ENCODE peak calls at places on chromosomes 5 and 9, in eight cellular contexts. H is stomach, W is IMR-90, N is ovary, Y is H1, C is cardiac muscle cell, R is GM23338, S is lower lobe of right lung. U is an unnamed sample.
A peak's percentile ranks its signal among the peaks of the same experiment; 100 is the strongest.

GRCh38 chr5:77218263-77218662 is 7.8 kb downstream of the PDE8B start:
- DNase-seq in H (no peak), W (no peak), N (no peak), Y (no peak), C (peak; percentile 11), R (peak; percentile 57), S (no peak), U (no peak)

GRCh38 chr9:75087279-75087823 is 604 bp downstream of the NMRK1 start:
- DNase-seq in H (peak; percentile 58), W (peak; percentile 31), N (peak; percentile 51), Y (no peak), C (peak; percentile 17), R (peak; percentile 69), S (no peak), U (peak; percentile 40)

GRCh38 chr5:125065114-125065513 is 318.7 kb upstream of the ZNF608 start:
- DNase-seq in H (no peak), W (no peak), N (no peak), Y (no peak), C (no peak), R (no peak), S (no peak), U (no peak)

GRCh38 chr9:33161011-33161588 is 6.0 kb downstream of the B4GALT1 start:
- DNase-seq in H (peak; percentile 62), W (peak; percentile 98), N (peak; percentile 74), Y (no peak), C (no peak), R (no peak), S (peak; percentile 82), U (peak; percentile 85)

GRCh38 chr5:5522336-5522735 is 99.9 kb downstream of the ICE1 start:
- DNase-seq in H (no peak), W (no peak), N (no peak), Y (peak; percentile 17), C (no peak), R (peak; percentile 51), S (no peak), U (no peak)

GRCh38 chr9:93252781-93253530 is 69.0 kb downstream of the WNK2 start:
- DNase-seq in H (no peak), W (no peak), N (no peak), Y (no peak), C (no peak), R (no peak), S (peak; percentile 42), U (no peak)

GRCh38 chr9:129309906-129310305 is 131.8 kb upstream of the IER5L start:
- DNase-seq in H (peak; percentile 13), W (no peak), N (no peak), Y (no peak), C (no peak), R (no peak), S (peak; percentile 20), U (no peak)

GRCh38 chr5:14414615-14415515 is 166.7 kb upstream of the OTULINL start:
- DNase-seq in H (no peak), W (no peak), N (no peak), Y (no peak), C (no peak), R (no peak), S (no peak), U (no peak)

GRCh38 chr9:107105784-107106183 is 177.3 kb upstream of the RAD23B start:
- DNase-seq in H (no peak), W (no peak), N (no peak), Y (no peak), C (no peak), R (no peak), S (no peak), U (no peak)

GRCh38 chr9:130555061-130555460 is 24.3 kb upstream of the FUBP3 start:
- DNase-seq in H (no peak), W (no peak), N (no peak), Y (no peak), C (no peak), R (no peak), S (no peak), U (no peak)

GRCh38 chr5:170293273-170293672 is 4.3 kb downstream of the LCP2 start:
- DNase-seq in H (no peak), W (no peak), N (no peak), Y (no peak), C (no peak), R (no peak), S (peak; percentile 78), U (no peak)

GRCh38 chr5:82018462-82018861 is 46.6 kb downstream of the ATG10 start:
- DNase-seq in H (no peak), W (peak; percentile 19), N (no peak), Y (no peak), C (peak; percentile 49), R (no peak), S (no peak), U (no peak)

GRCh38 chr9:91255327-91255726 is 106.4 kb downstream of the AUH start:
- DNase-seq in H (no peak), W (peak; percentile 91), N (no peak), Y (no peak), C (no peak), R (no peak), S (no peak), U (peak; percentile 24)

GRCh38 chr9:69946800-69947437 is 96.7 kb upstream of the MAMDC2 start:
- DNase-seq in H (no peak), W (peak; percentile 94), N (no peak), Y (no peak), C (no peak), R (no peak), S (no peak), U (peak; percentile 71)

GRCh38 chr9:109192732-109193361 is 25.8 kb upstream of the FRRS1L start:
- DNase-seq in H (peak; percentile 68), W (peak; percentile 7), N (peak; percentile 57), Y (peak; percentile 31), C (peak; percentile 44), R (peak; percentile 85), S (no peak), U (peak; percentile 46)

GRCh38 chr5:74500037-74500917 is 140.3 kb downstream of the ENC1 start:
- DNase-seq in H (no peak), W (no peak), N (no peak), Y (no peak), C (no peak), R (peak; percentile 32), S (no peak), U (no peak)

GRCh38 chr5:35884125-35884788 is 27.6 kb downstream of the IL7R start:
- DNase-seq in H (no peak), W (peak; percentile 90), N (no peak), Y (no peak), C (no peak), R (no peak), S (no peak), U (peak; percentile 88)

GRCh38 chr5:82735160-82735789 is 341.9 kb downstream of the TMEM167A start:
- DNase-seq in H (no peak), W (peak; percentile 5), N (no peak), Y (no peak), C (no peak), R (no peak), S (no peak), U (no peak)

DNA sequence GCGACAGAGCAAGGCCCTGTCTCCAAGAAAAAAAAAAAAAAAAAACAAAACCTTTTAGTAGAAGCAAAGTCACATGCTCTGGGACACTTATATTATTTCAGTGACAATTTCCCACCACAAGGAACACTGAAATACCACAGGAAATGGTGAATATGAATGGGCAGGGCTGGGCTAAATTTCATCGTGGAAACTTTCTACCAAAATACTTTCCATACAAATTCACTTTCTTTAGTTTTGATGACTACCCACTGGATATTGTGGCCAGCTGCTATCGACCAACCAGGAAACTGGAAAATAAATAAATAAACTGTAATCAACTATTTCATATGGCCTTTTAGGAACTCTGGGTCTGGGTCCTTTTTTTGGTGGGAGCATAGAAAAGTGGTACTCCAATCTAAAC is 2.5 kb upstream of the SNX30 start:
- DNase-seq in H (no peak), W (no peak), N (no peak), Y (no peak), C (no peak), R (no peak), S (no peak), U (no peak)
- H3K27ac ChIP-seq in H (no peak overlapping the region), W (no peak overlapping the region), N (no peak overlapping the region), Y (no peak overlapping the region), C (no peak overlapping the region), R (no peak overlapping the region), S (no peak overlapping the region), U (no peak overlapping the region)

GRCh38 chr5:42943931-42944631 is 96.0 kb downstream of the ANXA2R start:
- DNase-seq in H (no peak), W (peak; percentile 11), N (no peak), Y (no peak), C (peak; percentile 8), R (peak; percentile 69), S (no peak), U (no peak)
- H3K4me3 ChIP-seq in H (no peak overlapping the region), W (peak overlapping the region; percentile 27), N (no peak overlapping the region), Y (peak overlapping the region; percentile 23), C (peak overlapping the region; percentile 6), R (peak overlapping the region; percentile 41), S (no peak overlapping the region), U (no peak overlapping the region)

GRCh38 chr5:40985501-40985900 is 76.2 kb downstream of the C7 start:
- DNase-seq in H (no peak), W (no peak), N (no peak), Y (no peak), C (no peak), R (no peak), S (no peak), U (no peak)
- H3K4me1 ChIP-seq in H (no peaks in the 10 kb centered on the region), W (peaks cover 22% of the 10 kb centered on the region), N (peaks cover 3% of the 10 kb centered on the region), Y (no peaks in the 10 kb centered on the region), C (no peaks in the 10 kb centered on the region), R (no peaks in the 10 kb centered on the region), S (peaks cover 7% of the 10 kb centered on the region), U (peaks cover 63% of the 10 kb centered on the region)

DNA sequence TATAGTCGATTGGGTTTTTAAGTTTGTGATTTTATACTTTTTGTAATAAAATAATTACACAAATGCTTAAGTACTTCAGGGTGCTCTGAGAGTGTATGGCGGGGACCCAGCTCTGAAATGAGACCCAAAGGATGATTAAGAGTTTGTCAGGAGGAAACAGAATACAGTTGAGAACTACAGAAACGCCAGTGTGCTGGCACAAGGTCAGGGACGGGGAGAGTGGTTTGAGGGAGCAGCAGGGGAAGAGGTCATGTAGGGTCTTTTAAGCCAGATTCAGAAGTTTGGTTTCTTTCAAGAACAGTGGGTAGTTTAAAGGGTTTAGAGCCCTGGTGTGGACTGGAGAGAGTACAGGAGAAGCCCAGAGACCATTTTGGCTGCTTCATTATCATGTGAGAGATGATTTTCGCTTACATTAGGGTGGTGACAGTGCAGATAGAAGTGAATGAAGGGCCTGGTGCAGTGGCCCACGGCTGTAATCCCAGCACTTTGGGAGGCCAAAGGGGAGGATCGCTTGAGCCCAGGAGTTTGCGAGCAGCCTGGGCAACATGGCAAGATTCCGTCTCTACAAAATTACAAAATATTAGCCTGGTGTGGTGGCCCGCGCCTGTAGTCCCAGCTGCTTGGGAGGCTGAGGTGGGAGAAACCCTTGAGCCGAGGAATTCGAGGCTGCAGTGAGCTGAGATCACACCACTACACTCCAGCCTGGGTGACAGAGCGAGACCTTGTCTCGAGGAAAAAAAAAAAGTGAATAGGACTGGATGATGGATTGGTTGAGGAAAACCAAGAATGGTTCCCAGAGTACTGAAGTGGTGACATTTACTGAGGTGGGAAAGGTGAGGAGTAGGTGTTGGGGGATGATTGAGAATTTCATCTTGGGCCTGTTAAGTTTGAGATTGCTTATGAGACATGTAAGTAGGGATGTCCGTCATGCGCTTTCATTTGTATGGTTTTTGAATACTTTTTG is 1.4 kb upstream of the ETF1 start:
- DNase-seq in H (no peak), W (peak; percentile 47), N (peak; percentile 29), Y (no peak), C (no peak), R (no peak), S (no peak), U (peak; percentile 44)
- H3K27ac ChIP-seq in H (peak overlapping the region; percentile 99), W (peak overlapping the region; percentile 92), N (peak overlapping the region; percentile 92), Y (peak overlapping the region; percentile 100), C (peak overlapping the region; percentile 96), R (peak overlapping the region; percentile 97), S (peak overlapping the region; percentile 99), U (peak overlapping the region; percentile 99)